ENCODE peak calls at places on chromosomes 16 and 17, in nine cellular contexts. One of them, this sample, is unnamed.

GRCh38 chr17:32355649-32356377 is 5.9 kb downstream of the ZNF207 start:
- DNase-seq in stimulated activated CD4-positive, alpha-beta T cell treated with anti-CD3 and anti-CD28 coated beads, Interleukin-2, amount 100 ng/mL, for 4 hours: no peak
- DNase-seq in choroid plexus epithelial cell: peak
- DNase-seq in left colon: no peak
- DNase-seq in NCI-H1694 treated with DMSO at 0.1 percent for 48 hours: no peak
- DNase-seq in LoVo: no peak
- DNase-seq in RCC 7860: no peak
- DNase-seq in KG1: no peak
- DNase-seq in NCI-H1092: no peak
- DNase-seq in this sample: no peak

GRCh38 chr16:67164599-67165061 is at the start of gene HSF4:
- DNase-seq in RCC 7860: no peak
- DNase-seq in NCI-H1694 treated with DMSO at 0.1 percent for 48 hours: no peak
- DNase-seq in choroid plexus epithelial cell: no peak
- DNase-seq in NCI-H1092: no peak
- DNase-seq in KG1: no peak
- DNase-seq in left colon: peak
- DNase-seq in LoVo: no peak
- DNase-seq in stimulated activated CD4-positive, alpha-beta T cell treated with anti-CD3 and anti-CD28 coated beads, Interleukin-2, amount 100 ng/mL, for 4 hours: no peak
- DNase-seq in this sample: no peak

GRCh38 chr17:1542316-1542715 is 20.3 kb downstream of the PITPNA start:
- DNase-seq in LoVo: no peak
- DNase-seq in stimulated activated CD4-positive, alpha-beta T cell treated with anti-CD3 and anti-CD28 coated beads, Interleukin-2, amount 100 ng/mL, for 4 hours: no peak
- DNase-seq in KG1: no peak
- DNase-seq in choroid plexus epithelial cell: no peak
- DNase-seq in NCI-H1694 treated with DMSO at 0.1 percent for 48 hours: no peak
- DNase-seq in NCI-H1092: no peak
- DNase-seq in RCC 7860: no peak
- DNase-seq in left colon: no peak
- DNase-seq in this sample: no peak

GRCh38 chr17:8831234-8831849 is 32.2 kb upstream of the MFSD6L start:
- DNase-seq in choroid plexus epithelial cell: no peak
- DNase-seq in NCI-H1092: no peak
- DNase-seq in stimulated activated CD4-positive, alpha-beta T cell treated with anti-CD3 and anti-CD28 coated beads, Interleukin-2, amount 100 ng/mL, for 4 hours: no peak
- DNase-seq in LoVo: no peak
- DNase-seq in NCI-H1694 treated with DMSO at 0.1 percent for 48 hours: no peak
- DNase-seq in RCC 7860: no peak
- DNase-seq in KG1: no peak
- DNase-seq in left colon: no peak
- DNase-seq in this sample: no peak

GRCh38 chr16:22077700-22078313 is 14.5 kb upstream of the VWA3A start:
- DNase-seq in NCI-H1694 treated with DMSO at 0.1 percent for 48 hours: peak
- DNase-seq in NCI-H1092: no peak
- DNase-seq in stimulated activated CD4-positive, alpha-beta T cell treated with anti-CD3 and anti-CD28 coated beads, Interleukin-2, amount 100 ng/mL, for 4 hours: peak
- DNase-seq in left colon: peak
- DNase-seq in KG1: peak
- DNase-seq in LoVo: peak
- DNase-seq in RCC 7860: peak
- DNase-seq in choroid plexus epithelial cell: peak
- DNase-seq in this sample: peak

GRCh38 chr17:683499-684254 is 31.0 kb downstream of the VPS53 start:
- DNase-seq in left colon: no peak
- DNase-seq in RCC 7860: no peak
- DNase-seq in KG1: no peak
- DNase-seq in NCI-H1092: no peak
- DNase-seq in choroid plexus epithelial cell: no peak
- DNase-seq in stimulated activated CD4-positive, alpha-beta T cell treated with anti-CD3 and anti-CD28 coated beads, Interleukin-2, amount 100 ng/mL, for 4 hours: no peak
- DNase-seq in LoVo: no peak
- DNase-seq in NCI-H1694 treated with DMSO at 0.1 percent for 48 hours: no peak
- DNase-seq in this sample: no peak

GRCh38 chr17:57946798-57947358 is 8.3 kb downstream of the CUEDC1 start:
- DNase-seq in NCI-H1694 treated with DMSO at 0.1 percent for 48 hours: no peak
- DNase-seq in NCI-H1092: no peak
- DNase-seq in KG1: peak
- DNase-seq in RCC 7860: peak
- DNase-seq in LoVo: peak
- DNase-seq in stimulated activated CD4-positive, alpha-beta T cell treated with anti-CD3 and anti-CD28 coated beads, Interleukin-2, amount 100 ng/mL, for 4 hours: no peak
- DNase-seq in left colon: peak
- DNase-seq in choroid plexus epithelial cell: peak
- DNase-seq in this sample: peak

GRCh38 chr17:4544656-4545216 is 10.4 kb downstream of the MYBBP1A start:
- DNase-seq in stimulated activated CD4-positive, alpha-beta T cell treated with anti-CD3 and anti-CD28 coated beads, Interleukin-2, amount 100 ng/mL, for 4 hours: no peak
- DNase-seq in LoVo: no peak
- DNase-seq in NCI-H1092: no peak
- DNase-seq in NCI-H1694 treated with DMSO at 0.1 percent for 48 hours: no peak
- DNase-seq in left colon: no peak
- DNase-seq in KG1: no peak
- DNase-seq in RCC 7860: no peak
- DNase-seq in choroid plexus epithelial cell: no peak
- DNase-seq in this sample: no peak

GRCh38 chr17:64262422-64263260 is at the start of gene TEX2:
- DNase-seq in left colon: peak
- DNase-seq in RCC 7860: peak
- DNase-seq in NCI-H1092: no peak
- DNase-seq in stimulated activated CD4-positive, alpha-beta T cell treated with anti-CD3 and anti-CD28 coated beads, Interleukin-2, amount 100 ng/mL, for 4 hours: peak
- DNase-seq in KG1: no peak
- DNase-seq in LoVo: peak
- DNase-seq in NCI-H1694 treated with DMSO at 0.1 percent for 48 hours: no peak
- DNase-seq in choroid plexus epithelial cell: peak
- DNase-seq in this sample: peak

GRCh38 chr16:89273741-89274472 is 56.4 kb downstream of the ZNF778 start:
- DNase-seq in LoVo: no peak
- DNase-seq in KG1: no peak
- DNase-seq in stimulated activated CD4-positive, alpha-beta T cell treated with anti-CD3 and anti-CD28 coated beads, Interleukin-2, amount 100 ng/mL, for 4 hours: no peak
- DNase-seq in NCI-H1092: no peak
- DNase-seq in RCC 7860: no peak
- DNase-seq in left colon: no peak
- DNase-seq in choroid plexus epithelial cell: no peak
- DNase-seq in NCI-H1694 treated with DMSO at 0.1 percent for 48 hours: no peak
- DNase-seq in this sample: no peak

GRCh38 chr17:28878981-28879380 is 18.6 kb downstream of the FLOT2 start:
- DNase-seq in NCI-H1092: no peak
- DNase-seq in NCI-H1694 treated with DMSO at 0.1 percent for 48 hours: peak
- DNase-seq in choroid plexus epithelial cell: peak
- DNase-seq in LoVo: no peak
- DNase-seq in stimulated activated CD4-positive, alpha-beta T cell treated with anti-CD3 and anti-CD28 coated beads, Interleukin-2, amount 100 ng/mL, for 4 hours: no peak
- DNase-seq in KG1: no peak
- DNase-seq in RCC 7860: no peak
- DNase-seq in left colon: no peak
- DNase-seq in this sample: peak

This sample was measured in HuH-7.